ENCODE peak calls at places on chromosomes 16 and 17, in seven cellular contexts. One of them, this sample, is unnamed.

GRCh38 chr16:73743665-73744496 is 552.7 kb upstream of the PSMD7 start:
- DNase-seq in AG09319: no peak
- DNase-seq in progenitor cell of endocrine pancreas: no peak
- DNase-seq in dermis microvascular lymphatic vessel endothelial cell: no peak
- DNase-seq in stimulated activated CD8-positive, alpha-beta memory T cell treated with anti-CD3 and anti-CD28 coated beads, Interleukin-15, amount 100 ng/mL, for 24 hours: no peak
- DNase-seq in OCI-M1: no peak
- DNase-seq in activated CD8-positive, alpha-beta T cell treated with anti-CD3 and anti-CD28 coated beads for 36 hours: peak
- DNase-seq in this sample: no peak

GRCh38 chr16:80670170-80670865 is 129.5 kb downstream of the DYNLRB2 start:
- DNase-seq in stimulated activated CD8-positive, alpha-beta memory T cell treated with anti-CD3 and anti-CD28 coated beads, Interleukin-15, amount 100 ng/mL, for 24 hours: no peak
- DNase-seq in progenitor cell of endocrine pancreas: no peak
- DNase-seq in OCI-M1: no peak
- DNase-seq in AG09319: no peak
- DNase-seq in dermis microvascular lymphatic vessel endothelial cell: no peak
- DNase-seq in activated CD8-positive, alpha-beta T cell treated with anti-CD3 and anti-CD28 coated beads for 36 hours: peak
- DNase-seq in this sample: no peak

GRCh38 chr17:50865060-50865867 is 890 bp downstream of the TOB1 start:
- DNase-seq in dermis microvascular lymphatic vessel endothelial cell: no peak
- DNase-seq in activated CD8-positive, alpha-beta T cell treated with anti-CD3 and anti-CD28 coated beads for 36 hours: peak
- DNase-seq in stimulated activated CD8-positive, alpha-beta memory T cell treated with anti-CD3 and anti-CD28 coated beads, Interleukin-15, amount 100 ng/mL, for 24 hours: no peak
- DNase-seq in progenitor cell of endocrine pancreas: peak
- DNase-seq in AG09319: no peak
- DNase-seq in OCI-M1: peak
- DNase-seq in this sample: peak

GRCh38 chr16:85360323-85361277 is 248.3 kb upstream of the CIBAR2 start:
- DNase-seq in AG09319: no peak
- DNase-seq in activated CD8-positive, alpha-beta T cell treated with anti-CD3 and anti-CD28 coated beads for 36 hours: peak
- DNase-seq in stimulated activated CD8-positive, alpha-beta memory T cell treated with anti-CD3 and anti-CD28 coated beads, Interleukin-15, amount 100 ng/mL, for 24 hours: no peak
- DNase-seq in OCI-M1: no peak
- DNase-seq in dermis microvascular lymphatic vessel endothelial cell: no peak
- DNase-seq in progenitor cell of endocrine pancreas: no peak
- DNase-seq in this sample: peak

GRCh38 chr16:22353188-22353919 is 21.1 kb downstream of the CDR2 start:
- DNase-seq in dermis microvascular lymphatic vessel endothelial cell: no peak
- DNase-seq in OCI-M1: peak
- DNase-seq in progenitor cell of endocrine pancreas: no peak
- DNase-seq in AG09319: no peak
- DNase-seq in activated CD8-positive, alpha-beta T cell treated with anti-CD3 and anti-CD28 coated beads for 36 hours: peak
- DNase-seq in stimulated activated CD8-positive, alpha-beta memory T cell treated with anti-CD3 and anti-CD28 coated beads, Interleukin-15, amount 100 ng/mL, for 24 hours: no peak
- DNase-seq in this sample: no peak

GRCh38 chr17:1030684-1031557 is 34.0 kb downstream of the TIMM22 start:
- DNase-seq in OCI-M1: no peak
- DNase-seq in progenitor cell of endocrine pancreas: no peak
- DNase-seq in dermis microvascular lymphatic vessel endothelial cell: no peak
- DNase-seq in stimulated activated CD8-positive, alpha-beta memory T cell treated with anti-CD3 and anti-CD28 coated beads, Interleukin-15, amount 100 ng/mL, for 24 hours: no peak
- DNase-seq in activated CD8-positive, alpha-beta T cell treated with anti-CD3 and anti-CD28 coated beads for 36 hours: no peak
- DNase-seq in AG09319: no peak
- DNase-seq in this sample: no peak

GRCh38 chr16:15041260-15042011 is 14.4 kb downstream of the NTAN1 start:
- DNase-seq in stimulated activated CD8-positive, alpha-beta memory T cell treated with anti-CD3 and anti-CD28 coated beads, Interleukin-15, amount 100 ng/mL, for 24 hours: no peak
- DNase-seq in progenitor cell of endocrine pancreas: no peak
- DNase-seq in AG09319: peak
- DNase-seq in activated CD8-positive, alpha-beta T cell treated with anti-CD3 and anti-CD28 coated beads for 36 hours: no peak
- DNase-seq in dermis microvascular lymphatic vessel endothelial cell: peak
- DNase-seq in OCI-M1: peak
- DNase-seq in this sample: no peak

GRCh38 chr17:11351479-11351878 is 110.5 kb downstream of the SHISA6 start:
- DNase-seq in OCI-M1: no peak
- DNase-seq in stimulated activated CD8-positive, alpha-beta memory T cell treated with anti-CD3 and anti-CD28 coated beads, Interleukin-15, amount 100 ng/mL, for 24 hours: no peak
- DNase-seq in dermis microvascular lymphatic vessel endothelial cell: no peak
- DNase-seq in AG09319: no peak
- DNase-seq in progenitor cell of endocrine pancreas: no peak
- DNase-seq in activated CD8-positive, alpha-beta T cell treated with anti-CD3 and anti-CD28 coated beads for 36 hours: no peak
- DNase-seq in this sample: no peak

GRCh38 chr17:64679710-64680216 is 17.7 kb upstream of the SMURF2 start:
- DNase-seq in progenitor cell of endocrine pancreas: no peak
- DNase-seq in activated CD8-positive, alpha-beta T cell treated with anti-CD3 and anti-CD28 coated beads for 36 hours: no peak
- DNase-seq in OCI-M1: no peak
- DNase-seq in AG09319: peak
- DNase-seq in stimulated activated CD8-positive, alpha-beta memory T cell treated with anti-CD3 and anti-CD28 coated beads, Interleukin-15, amount 100 ng/mL, for 24 hours: no peak
- DNase-seq in dermis microvascular lymphatic vessel endothelial cell: no peak
- DNase-seq in this sample: no peak

GRCh38 chr17:45394913-45395568 is 37.6 kb downstream of the ARHGAP27 start:
- DNase-seq in stimulated activated CD8-positive, alpha-beta memory T cell treated with anti-CD3 and anti-CD28 coated beads, Interleukin-15, amount 100 ng/mL, for 24 hours: no peak
- DNase-seq in progenitor cell of endocrine pancreas: peak
- DNase-seq in AG09319: peak
- DNase-seq in OCI-M1: peak
- DNase-seq in activated CD8-positive, alpha-beta T cell treated with anti-CD3 and anti-CD28 coated beads for 36 hours: peak
- DNase-seq in dermis microvascular lymphatic vessel endothelial cell: peak
- DNase-seq in this sample: peak

GRCh38 chr17:82609655-82610054 is 38.6 kb downstream of the WDR45B start:
- DNase-seq in stimulated activated CD8-positive, alpha-beta memory T cell treated with anti-CD3 and anti-CD28 coated beads, Interleukin-15, amount 100 ng/mL, for 24 hours: no peak
- DNase-seq in activated CD8-positive, alpha-beta T cell treated with anti-CD3 and anti-CD28 coated beads for 36 hours: no peak
- DNase-seq in AG09319: no peak
- DNase-seq in OCI-M1: no peak
- DNase-seq in progenitor cell of endocrine pancreas: no peak
- DNase-seq in dermis microvascular lymphatic vessel endothelial cell: no peak
- DNase-seq in this sample: no peak

GRCh38 chr17:10616502-10617119 is 40.5 kb downstream of the MYH3 start:
- DNase-seq in OCI-M1: peak
- DNase-seq in AG09319: no peak
- DNase-seq in stimulated activated CD8-positive, alpha-beta memory T cell treated with anti-CD3 and anti-CD28 coated beads, Interleukin-15, amount 100 ng/mL, for 24 hours: peak
- DNase-seq in activated CD8-positive, alpha-beta T cell treated with anti-CD3 and anti-CD28 coated beads for 36 hours: peak
- DNase-seq in progenitor cell of endocrine pancreas: peak
- DNase-seq in dermis microvascular lymphatic vessel endothelial cell: peak
- DNase-seq in this sample: peak

GRCh38 chr17:75516255-75516618 is at the start of gene TSEN54:
- DNase-seq in activated CD8-positive, alpha-beta T cell treated with anti-CD3 and anti-CD28 coated beads for 36 hours: peak
- DNase-seq in stimulated activated CD8-positive, alpha-beta memory T cell treated with anti-CD3 and anti-CD28 coated beads, Interleukin-15, amount 100 ng/mL, for 24 hours: peak
- DNase-seq in AG09319: peak
- DNase-seq in dermis microvascular lymphatic vessel endothelial cell: peak
- DNase-seq in OCI-M1: peak
- DNase-seq in progenitor cell of endocrine pancreas: peak
- DNase-seq in this sample: peak

This sample was measured in NCI-H526 treated with DMSO at 0.1 percent for 48 hours.